ENCODE peak calls at places on chromosomes 12 and 14, in seven cellular contexts. One of them, this sample, is unnamed. For H3K4me1, the result is how much of the 10 kb centered on the place peaks cover.

GRCh38 chr12:27305673-27306504 is 26.7 kb upstream of the BMAL2 start:
- DNase-seq in naive thymus-derived CD4-positive, alpha-beta T cell: peak
- DNase-seq in colonic mucosa: no peak
- DNase-seq in HCT116: peak
- DNase-seq in uterus: no peak
- DNase-seq in neuronal stem cell: no peak
- DNase-seq in cardiac muscle cell: peak
- DNase-seq in this sample: no peak

GRCh38 chr12:39227218-39227617 is 215.7 kb downstream of the KIF21A start:
- DNase-seq in naive thymus-derived CD4-positive, alpha-beta T cell: no peak
- DNase-seq in colonic mucosa: no peak
- DNase-seq in HCT116: no peak
- DNase-seq in uterus: no peak
- DNase-seq in neuronal stem cell: no peak
- DNase-seq in cardiac muscle cell: no peak
- DNase-seq in this sample: no peak

GRCh38 chr12:46450279-46450748 is 77.7 kb upstream of the SLC38A2 start:
- DNase-seq in naive thymus-derived CD4-positive, alpha-beta T cell: no peak
- DNase-seq in colonic mucosa: peak
- DNase-seq in HCT116: no peak
- DNase-seq in uterus: peak
- DNase-seq in neuronal stem cell: no peak
- DNase-seq in cardiac muscle cell: peak
- DNase-seq in this sample: peak

GRCh38 chr14:103121161-103121845 is 2.0 kb upstream of the TNFAIP2 start:
- DNase-seq in naive thymus-derived CD4-positive, alpha-beta T cell: no peak
- DNase-seq in colonic mucosa: peak
- DNase-seq in HCT116: no peak
- DNase-seq in uterus: no peak
- DNase-seq in neuronal stem cell: no peak
- DNase-seq in cardiac muscle cell: no peak
- DNase-seq in this sample: no peak

GRCh38 chr12:122282066-122282465 is 15.8 kb upstream of the VPS33A start:
- DNase-seq in naive thymus-derived CD4-positive, alpha-beta T cell: no peak
- DNase-seq in colonic mucosa: no peak
- DNase-seq in HCT116: no peak
- DNase-seq in uterus: no peak
- DNase-seq in neuronal stem cell: no peak
- DNase-seq in cardiac muscle cell: no peak
- DNase-seq in this sample: no peak

GRCh38 chr12:30962047-30962446 is 35.5 kb downstream of the TSPAN11 start:
- DNase-seq in naive thymus-derived CD4-positive, alpha-beta T cell: no peak
- DNase-seq in colonic mucosa: no peak
- DNase-seq in HCT116: no peak
- DNase-seq in uterus: no peak
- DNase-seq in neuronal stem cell: no peak
- DNase-seq in cardiac muscle cell: no peak
- DNase-seq in this sample: no peak

GRCh38 chr14:70907996-70908917 is 998 bp downstream of the PCNX1 start:
- DNase-seq in naive thymus-derived CD4-positive, alpha-beta T cell: peak
- DNase-seq in colonic mucosa: peak
- DNase-seq in HCT116: no peak
- DNase-seq in uterus: peak
- DNase-seq in neuronal stem cell: no peak
- DNase-seq in cardiac muscle cell: peak
- DNase-seq in this sample: peak

GRCh38 chr14:64758711-64759554 is 54.7 kb downstream of the PLEKHG3 start:
- DNase-seq in naive thymus-derived CD4-positive, alpha-beta T cell: no peak
- DNase-seq in colonic mucosa: no peak
- DNase-seq in HCT116: no peak
- DNase-seq in uterus: peak
- DNase-seq in neuronal stem cell: no peak
- DNase-seq in cardiac muscle cell: no peak
- DNase-seq in this sample: peak

GRCh38 chr14:95918466-95918865 is 41.8 kb downstream of the TUNAR start:
- DNase-seq in naive thymus-derived CD4-positive, alpha-beta T cell: no peak
- DNase-seq in colonic mucosa: no peak
- DNase-seq in HCT116: no peak
- DNase-seq in uterus: no peak
- DNase-seq in neuronal stem cell: peak
- DNase-seq in cardiac muscle cell: peak
- DNase-seq in this sample: no peak

GRCh38 chr14:49861581-49861922 is 9.0 kb upstream of the NEMF start:
- DNase-seq in naive thymus-derived CD4-positive, alpha-beta T cell: no peak
- DNase-seq in colonic mucosa: peak
- DNase-seq in HCT116: no peak
- DNase-seq in uterus: peak
- DNase-seq in neuronal stem cell: peak
- DNase-seq in cardiac muscle cell: peak
- DNase-seq in this sample: no peak

GRCh38 chr12:52672321-52672933 is 7.8 kb downstream of the KRT1 start:
- DNase-seq in naive thymus-derived CD4-positive, alpha-beta T cell: no peak
- DNase-seq in colonic mucosa: no peak
- DNase-seq in HCT116: peak
- DNase-seq in uterus: no peak
- DNase-seq in neuronal stem cell: no peak
- DNase-seq in cardiac muscle cell: no peak
- DNase-seq in this sample: no peak

GRCh38 chr12:57190037-57190436 is 26.6 kb upstream of the NXPH4 start:
- DNase-seq in naive thymus-derived CD4-positive, alpha-beta T cell: no peak
- DNase-seq in colonic mucosa: no peak
- DNase-seq in HCT116: no peak
- DNase-seq in uterus: no peak
- DNase-seq in neuronal stem cell: no peak
- DNase-seq in cardiac muscle cell: no peak
- DNase-seq in this sample: no peak

DNA sequence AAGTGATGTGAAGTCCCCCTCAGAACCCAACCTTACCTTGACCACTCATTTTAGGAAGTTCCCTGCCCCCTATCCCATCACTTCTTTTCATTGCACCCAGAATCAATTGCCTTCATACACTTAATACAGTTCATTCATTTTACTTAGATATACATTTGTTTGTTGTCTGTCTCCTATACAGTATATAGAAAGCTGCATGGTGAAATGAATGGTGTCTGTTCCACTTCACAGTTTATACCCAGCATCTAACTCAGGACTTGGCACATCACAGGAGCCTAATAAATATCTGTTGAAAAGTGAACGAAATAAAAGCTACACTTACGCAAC is 38.3 kb upstream of the TXNRD1 start:
- DNase-seq in naive thymus-derived CD4-positive, alpha-beta T cell: no peak
- DNase-seq in colonic mucosa: no peak
- DNase-seq in HCT116: no peak
- DNase-seq in uterus: no peak
- DNase-seq in neuronal stem cell: no peak
- DNase-seq in cardiac muscle cell: no peak
- DNase-seq in this sample: no peak
- H3K27ac ChIP-seq in naive thymus-derived CD4-positive, alpha-beta T cell: no peak
- H3K27ac ChIP-seq in colonic mucosa: no peak
- H3K27ac ChIP-seq in HCT116: no peak
- H3K27ac ChIP-seq in uterus: peak
- H3K27ac ChIP-seq in neuronal stem cell: no peak
- H3K27ac ChIP-seq in cardiac muscle cell: no peak
- H3K27ac ChIP-seq in this sample: peak

GRCh38 chr14:99119554-99119953 is 152.4 kb downstream of the BCL11B start:
- DNase-seq in naive thymus-derived CD4-positive, alpha-beta T cell: no peak
- DNase-seq in colonic mucosa: peak
- DNase-seq in HCT116: no peak
- DNase-seq in uterus: no peak
- DNase-seq in neuronal stem cell: no peak
- DNase-seq in cardiac muscle cell: no peak
- DNase-seq in this sample: no peak

GRCh38 chr14:99118046-99118721 is 153.8 kb downstream of the BCL11B start:
- DNase-seq in naive thymus-derived CD4-positive, alpha-beta T cell: peak
- DNase-seq in colonic mucosa: peak
- DNase-seq in HCT116: no peak
- DNase-seq in uterus: no peak
- DNase-seq in neuronal stem cell: no peak
- DNase-seq in cardiac muscle cell: peak
- DNase-seq in this sample: no peak

GRCh38 chr14:99117671-99118045 is 154.3 kb downstream of the BCL11B start:
- DNase-seq in naive thymus-derived CD4-positive, alpha-beta T cell: no peak
- DNase-seq in colonic mucosa: peak
- DNase-seq in HCT116: no peak
- DNase-seq in uterus: no peak
- DNase-seq in neuronal stem cell: no peak
- DNase-seq in cardiac muscle cell: no peak
- DNase-seq in this sample: no peak

GRCh38 chr14:99118946-99119345 is 153.1 kb downstream of the BCL11B start:
- DNase-seq in naive thymus-derived CD4-positive, alpha-beta T cell: no peak
- DNase-seq in colonic mucosa: peak
- DNase-seq in HCT116: no peak
- DNase-seq in uterus: no peak
- DNase-seq in neuronal stem cell: no peak
- DNase-seq in cardiac muscle cell: no peak
- DNase-seq in this sample: no peak

DNA sequence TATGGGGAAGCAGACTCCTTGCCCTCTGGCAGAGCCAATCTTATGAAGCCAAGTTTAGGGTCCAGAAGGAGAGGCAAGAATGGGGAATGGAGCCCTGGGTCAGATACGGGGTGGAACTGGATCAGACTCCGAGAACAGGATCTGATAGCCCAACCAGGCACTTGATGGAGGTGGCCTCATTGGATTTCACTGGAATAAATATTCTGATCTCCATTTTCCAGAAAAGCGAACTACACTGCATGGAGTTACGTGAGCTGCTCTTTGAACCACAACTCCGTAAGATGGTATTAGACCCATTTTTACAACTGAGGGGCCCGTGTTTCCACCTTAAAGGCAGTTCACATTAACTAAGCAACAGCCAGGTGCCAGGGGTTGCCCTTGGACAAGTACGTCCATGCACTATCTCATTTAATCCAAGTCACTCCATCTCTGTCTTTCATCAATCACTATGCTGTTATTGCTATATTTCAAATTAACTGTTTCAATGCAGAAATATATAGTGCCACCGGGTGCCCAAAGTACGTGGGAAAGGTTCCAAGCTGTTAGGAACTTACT is 155.2 kb downstream of the BCL11B start:
- DNase-seq in naive thymus-derived CD4-positive, alpha-beta T cell: no peak
- DNase-seq in colonic mucosa: no peak
- DNase-seq in HCT116: no peak
- DNase-seq in uterus: no peak
- DNase-seq in neuronal stem cell: no peak
- DNase-seq in cardiac muscle cell: no peak
- DNase-seq in this sample: no peak
- H3K4me1 ChIP-seq in naive thymus-derived CD4-positive, alpha-beta T cell: under half
- H3K4me1 ChIP-seq in colonic mucosa: under half
- H3K4me1 ChIP-seq in HCT116: under half
- H3K4me1 ChIP-seq in uterus: under half
- H3K4me1 ChIP-seq in neuronal stem cell: under half
- H3K4me1 ChIP-seq in cardiac muscle cell: under half
- H3K4me1 ChIP-seq in this sample: under half

GRCh38 chr12:96244826-96245225 is 50.7 kb downstream of the ELK3 start:
- DNase-seq in naive thymus-derived CD4-positive, alpha-beta T cell: no peak
- DNase-seq in colonic mucosa: no peak
- DNase-seq in HCT116: no peak
- DNase-seq in uterus: no peak
- DNase-seq in neuronal stem cell: no peak
- DNase-seq in cardiac muscle cell: no peak
- DNase-seq in this sample: no peak

GRCh38 chr12:96240251-96240650 is 46.1 kb downstream of the ELK3 start:
- DNase-seq in naive thymus-derived CD4-positive, alpha-beta T cell: no peak
- DNase-seq in colonic mucosa: no peak
- DNase-seq in HCT116: no peak
- DNase-seq in uterus: no peak
- DNase-seq in neuronal stem cell: no peak
- DNase-seq in cardiac muscle cell: no peak
- DNase-seq in this sample: no peak

GRCh38 chr12:96241484-96242256 is 47.5 kb downstream of the ELK3 start:
- DNase-seq in naive thymus-derived CD4-positive, alpha-beta T cell: peak
- DNase-seq in colonic mucosa: peak
- DNase-seq in HCT116: no peak
- DNase-seq in uterus: peak
- DNase-seq in neuronal stem cell: no peak
- DNase-seq in cardiac muscle cell: no peak
- DNase-seq in this sample: peak

GRCh38 chr12:96240656-96241055 is 46.5 kb downstream of the ELK3 start:
- DNase-seq in naive thymus-derived CD4-positive, alpha-beta T cell: no peak
- DNase-seq in colonic mucosa: no peak
- DNase-seq in HCT116: no peak
- DNase-seq in uterus: no peak
- DNase-seq in neuronal stem cell: no peak
- DNase-seq in cardiac muscle cell: no peak
- DNase-seq in this sample: peak

DNA sequence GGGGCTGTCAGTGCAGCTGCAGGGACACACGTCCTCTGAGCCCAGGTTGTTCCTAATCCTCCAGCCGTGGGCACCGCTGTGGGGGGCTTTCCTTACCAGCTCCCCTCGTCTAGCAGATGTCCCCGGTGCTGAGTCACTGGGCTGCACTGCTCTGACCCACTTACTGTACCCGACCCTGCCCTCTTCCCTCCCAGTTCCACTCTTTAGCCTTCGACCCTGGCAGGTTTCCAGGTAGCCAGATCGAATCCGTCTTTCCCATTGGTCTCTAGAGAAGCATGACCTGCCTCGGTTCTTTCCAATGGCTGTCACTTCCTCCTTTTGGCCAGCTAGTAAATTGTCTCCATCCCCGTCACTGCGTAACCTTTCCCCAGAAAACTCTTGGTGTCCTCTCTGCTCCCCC is 48.4 kb downstream of the ELK3 start:
- DNase-seq in naive thymus-derived CD4-positive, alpha-beta T cell: no peak
- DNase-seq in colonic mucosa: no peak
- DNase-seq in HCT116: no peak
- DNase-seq in uterus: no peak
- DNase-seq in neuronal stem cell: no peak
- DNase-seq in cardiac muscle cell: no peak
- DNase-seq in this sample: peak
- H3K27ac ChIP-seq in naive thymus-derived CD4-positive, alpha-beta T cell: peak
- H3K27ac ChIP-seq in colonic mucosa: peak
- H3K27ac ChIP-seq in HCT116: no peak
- H3K27ac ChIP-seq in uterus: peak
- H3K27ac ChIP-seq in neuronal stem cell: no peak
- H3K27ac ChIP-seq in cardiac muscle cell: no peak
- H3K27ac ChIP-seq in this sample: no peak

GRCh38 chr14:33675415-33676130 is 275.3 kb downstream of the EGLN3 start:
- DNase-seq in naive thymus-derived CD4-positive, alpha-beta T cell: no peak
- DNase-seq in colonic mucosa: no peak
- DNase-seq in HCT116: no peak
- DNase-seq in uterus: no peak
- DNase-seq in neuronal stem cell: no peak
- DNase-seq in cardiac muscle cell: no peak
- DNase-seq in this sample: no peak

GRCh38 chr14:33679025-33679424 is 271.8 kb downstream of the EGLN3 start:
- DNase-seq in naive thymus-derived CD4-positive, alpha-beta T cell: no peak
- DNase-seq in colonic mucosa: no peak
- DNase-seq in HCT116: no peak
- DNase-seq in uterus: no peak
- DNase-seq in neuronal stem cell: no peak
- DNase-seq in cardiac muscle cell: no peak
- DNase-seq in this sample: no peak

GRCh38 chr14:33679461-33680225 is 271.2 kb downstream of the EGLN3 start:
- DNase-seq in naive thymus-derived CD4-positive, alpha-beta T cell: no peak
- DNase-seq in colonic mucosa: no peak
- DNase-seq in HCT116: no peak
- DNase-seq in uterus: no peak
- DNase-seq in neuronal stem cell: peak
- DNase-seq in cardiac muscle cell: no peak
- DNase-seq in this sample: no peak

GRCh38 chr14:33676135-33676566 is 274.7 kb downstream of the EGLN3 start:
- DNase-seq in naive thymus-derived CD4-positive, alpha-beta T cell: no peak
- DNase-seq in colonic mucosa: peak
- DNase-seq in HCT116: peak
- DNase-seq in uterus: no peak
- DNase-seq in neuronal stem cell: peak
- DNase-seq in cardiac muscle cell: peak
- DNase-seq in this sample: peak

GRCh38 chr14:33678012-33678411 is 272.9 kb downstream of the EGLN3 start:
- DNase-seq in naive thymus-derived CD4-positive, alpha-beta T cell: no peak
- DNase-seq in colonic mucosa: no peak
- DNase-seq in HCT116: no peak
- DNase-seq in uterus: no peak
- DNase-seq in neuronal stem cell: no peak
- DNase-seq in cardiac muscle cell: no peak
- DNase-seq in this sample: no peak
- H3K4me1 ChIP-seq in naive thymus-derived CD4-positive, alpha-beta T cell: under half
- H3K4me1 ChIP-seq in colonic mucosa: under half
- H3K4me1 ChIP-seq in HCT116: under half
- H3K4me1 ChIP-seq in uterus: under half
- H3K4me1 ChIP-seq in neuronal stem cell: under half
- H3K4me1 ChIP-seq in cardiac muscle cell: under half
- H3K4me1 ChIP-seq in this sample: under half